ENCODE peak calls at places on chromosomes 7 and 10, in six cellular contexts. L, G, Y, V, R and P are unnamed samples.

GRCh38 chr10:123995461-123996131 is 97.8 kb downstream of the CHST15 start:
- DNase-seq in G (peak), Y (peak), V (peak), R (no peak), L (peak), P (no peak)

GRCh38 chr7:29106128-29106988 is 40.0 kb downstream of the CPVL start:
- DNase-seq in Y (no peak), R (no peak), V (no peak), L (peak), G (peak), P (no peak)

GRCh38 chr7:128405345-128406146 is 4.2 kb downstream of the IMPDH1 start:
- DNase-seq in Y (peak), L (no peak), G (peak), R (no peak), V (peak), P (no peak)

GRCh38 chr7:51023547-51023946 is 240.9 kb upstream of the GRB10 start:
- DNase-seq in L (no peak), V (peak), G (no peak), R (no peak), Y (no peak), P (no peak)

GRCh38 chr7:159040912-159041711 is 103.6 kb downstream of the VIPR2 start:
- DNase-seq in V (no peak), L (no peak), G (no peak), R (peak), Y (no peak), P (no peak)

GRCh38 chr7:51316262-51316665 is 345 bp downstream of the COBL start:
- DNase-seq in V (peak), R (peak), Y (peak), L (no peak), G (peak), P (no peak)

GRCh38 chr10:49331431-49331830 is 32.5 kb downstream of the C10orf71 start:
- DNase-seq in R (no peak), V (no peak), G (no peak), L (no peak), Y (no peak), P (no peak)

GRCh38 chr7:55498142-55498541 is 74.2 kb downstream of the VOPP1 start:
- DNase-seq in Y (no peak), R (no peak), L (no peak), V (no peak), G (no peak), P (no peak)

GRCh38 chr10:22365644-22366565 is 20.6 kb downstream of the SPAG6 start:
- DNase-seq in V (no peak), Y (no peak), G (no peak), L (peak), R (no peak), P (no peak)

GRCh38 chr10:24385776-24386175 is 176.8 kb downstream of the KIAA1217 start:
- DNase-seq in L (peak), G (peak), R (no peak), Y (no peak), V (no peak), P (no peak)

GRCh38 chr7:1274876-1275684 is 42.4 kb downstream of the UNCX start:
- DNase-seq in R (no peak), V (no peak), L (no peak), Y (no peak), G (no peak), P (no peak)

GRCh38 chr10:77636967-77637473 is 588 bp downstream of the KCNMA1 start:
- DNase-seq in R (no peak), V (no peak), G (no peak), Y (no peak), L (no peak), P (no peak)

GRCh38 chr10:20668985-20669384 is 228.1 kb downstream of the NEBL start:
- DNase-seq in G (no peak), R (no peak), L (no peak), Y (no peak), V (no peak), P (no peak)

GRCh38 chr10:7411671-7412481 is 1.0 kb upstream of the SFMBT2 start:
- DNase-seq in R (no peak), L (no peak), G (peak), V (peak), Y (peak), P (no peak)

GRCh38 chr10:18797286-18797685 is 138.1 kb downstream of the ARL5B start:
- DNase-seq in R (no peak), G (no peak), Y (no peak), V (no peak), L (no peak), P (no peak)

GRCh38 chr10:47438857-47439474 is 44.9 kb downstream of the ANXA8 start:
- DNase-seq in Y (peak), V (peak), R (peak), L (peak), G (peak), P (no peak)

GRCh38 chr7:43674559-43675436 is 54.5 kb downstream of the COA1 start:
- DNase-seq in R (no peak), L (peak), V (no peak), G (peak), Y (no peak), P (no peak)

GRCh38 chr7:142231716-142232115 is 26.1 kb downstream of the PRSS58 start:
- DNase-seq in Y (no peak), R (no peak), V (no peak), G (peak), L (no peak), P (no peak)

GRCh38 chr7:54823776-54824175 is 64.8 kb upstream of the SEC61G start:
- DNase-seq in L (no peak), R (no peak), G (no peak), Y (peak), V (no peak), P (no peak)

GRCh38 chr7:5586279-5586962 is 162.8 kb upstream of the TNRC18 start:
- DNase-seq in G (no peak), Y (no peak), L (no peak), V (no peak), R (no peak), P (no peak)

GRCh38 chr10:31912289-31912688 is 16.3 kb downstream of the ARHGAP12 start:
- DNase-seq in L (peak), Y (no peak), G (peak), R (no peak), V (no peak), P (no peak)

GRCh38 chr10:590721-591120 is 98.7 kb downstream of the DIP2C start:
- DNase-seq in Y (no peak), L (no peak), R (no peak), G (no peak), V (peak), P (no peak)

GRCh38 chr10:24483701-24484100 is 240.0 kb downstream of the ARHGAP21 start:
- DNase-seq in R (peak), L (peak), V (peak), G (peak), Y (peak), P (no peak)

GRCh38 chr10:78876449-78876848 is 192.3 kb upstream of the ZMIZ1 start:
- DNase-seq in L (no peak), Y (no peak), R (no peak), G (no peak), V (no peak), P (no peak)

GRCh38 chr10:46216836-46217748 is 69.7 kb upstream of the ANTXRL start:
- DNase-seq in R (no peak), V (peak), L (no peak), G (no peak), Y (no peak), P (no peak)
- H3K4me3 ChIP-seq in R (no peak), V (no peak), L (no peak), G (no peak), Y (no peak), P (no peak)

DNA sequence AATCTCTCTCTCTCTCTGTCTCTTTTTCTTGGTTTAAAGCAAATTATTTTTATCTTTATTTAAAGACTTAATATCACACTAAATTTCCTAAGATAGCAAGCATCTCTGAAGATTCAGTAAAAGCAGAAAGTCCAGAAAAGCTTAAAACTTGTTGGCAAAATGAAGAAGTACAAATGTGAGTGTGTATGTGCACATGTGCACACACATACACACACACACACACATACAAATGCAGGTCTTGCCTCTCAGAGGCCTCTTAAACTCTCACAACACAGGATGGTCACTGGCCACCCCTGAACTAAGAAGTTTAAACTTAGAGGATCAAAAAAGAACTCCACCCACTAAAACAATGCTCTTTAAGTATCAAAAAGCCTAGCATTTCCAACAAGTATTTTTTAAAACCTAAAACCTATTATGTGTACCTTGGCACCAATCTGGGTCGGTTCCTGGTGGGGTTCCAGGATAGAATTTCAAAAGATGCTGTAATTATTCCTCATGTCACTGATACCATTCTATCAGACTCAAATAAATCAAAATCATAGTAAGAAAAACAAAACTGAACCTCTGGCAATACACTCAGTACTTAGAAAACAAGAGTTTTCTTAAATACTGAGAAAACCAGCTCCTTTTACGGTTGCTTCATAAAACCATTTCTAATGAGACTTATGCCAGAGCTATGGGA is 55.0 kb downstream of the SORBS1 start:
- DNase-seq in V (no peak), L (peak), G (no peak), R (no peak), Y (no peak), P (peak)
- H3K4me3 ChIP-seq in V (no peak), L (no peak), G (no peak), R (no peak), Y (no peak), P (no peak)

GRCh38 chr7:27115161-27116018 is 12.9 kb upstream of the HOXA2 start:
- DNase-seq in G (peak), L (peak), Y (peak), R (no peak), V (no peak), P (no peak)
- H3K4me3 ChIP-seq in G (peak), L (peak), Y (peak), R (peak), V (peak), P (no peak)

GRCh38 chr10:66916030-66916429 is 9.8 kb upstream of the LRRTM3 start:
- DNase-seq in V (no peak), R (no peak), G (no peak), L (no peak), Y (no peak), P (no peak)
- H3K4me3 ChIP-seq in V (no peak), R (no peak), G (no peak), L (no peak), Y (no peak), P (no peak)